ENCODE peak calls at places on chromosomes 5 and 9, in seven cellular contexts. One of them, this sample, is unnamed.

GRCh38 chr5:100004969-100005368 is 530.2 kb upstream of the FAM174A start:
- DNase-seq in neuronal stem cell: no peak
- DNase-seq in H1: no peak
- DNase-seq in IMR-90: no peak
- DNase-seq in H9: no peak
- DNase-seq in trophoblast cell: peak; percentile 24
- DNase-seq in mesenchymal stem cell: no peak
- DNase-seq in this sample: no peak

GRCh38 chr9:115674091-115674490 is 479.5 kb upstream of the PAPPA start:
- DNase-seq in trophoblast cell: no peak
- DNase-seq in neuronal stem cell: no peak
- DNase-seq in H9: no peak
- DNase-seq in IMR-90: no peak
- DNase-seq in mesenchymal stem cell: peak; percentile 64
- DNase-seq in H1: no peak
- DNase-seq in this sample: no peak

GRCh38 chr5:111813520-111813919 is 56.5 kb upstream of the NREP start:
- DNase-seq in neuronal stem cell: no peak
- DNase-seq in trophoblast cell: no peak
- DNase-seq in mesenchymal stem cell: no peak
- DNase-seq in H9: no peak
- DNase-seq in H1: no peak
- DNase-seq in IMR-90: no peak
- DNase-seq in this sample: no peak

GRCh38 chr9:129457325-129457779 is 163.5 kb downstream of the C9orf50 start:
- DNase-seq in IMR-90: no peak
- DNase-seq in neuronal stem cell: no peak
- DNase-seq in trophoblast cell: no peak
- DNase-seq in H1: no peak
- DNase-seq in mesenchymal stem cell: no peak
- DNase-seq in H9: no peak
- DNase-seq in this sample: no peak

GRCh38 chr9:92612816-92613215 is 57.1 kb downstream of the IPPK start:
- DNase-seq in mesenchymal stem cell: no peak
- DNase-seq in IMR-90: no peak
- DNase-seq in H1: no peak
- DNase-seq in trophoblast cell: no peak
- DNase-seq in H9: no peak
- DNase-seq in neuronal stem cell: no peak
- DNase-seq in this sample: no peak

GRCh38 chr9:116453785-116454184 is 233.3 kb upstream of the TRIM32 start:
- DNase-seq in H9: no peak
- DNase-seq in neuronal stem cell: no peak
- DNase-seq in trophoblast cell: no peak
- DNase-seq in IMR-90: no peak
- DNase-seq in H1: no peak
- DNase-seq in mesenchymal stem cell: no peak
- DNase-seq in this sample: no peak

GRCh38 chr9:90966475-90967150 is 165.0 kb downstream of the SYK start:
- DNase-seq in mesenchymal stem cell: peak; percentile 36
- DNase-seq in H9: no peak
- DNase-seq in trophoblast cell: no peak
- DNase-seq in IMR-90: peak; percentile 49
- DNase-seq in H1: no peak
- DNase-seq in neuronal stem cell: no peak
- DNase-seq in this sample: no peak

GRCh38 chr9:79224672-79225433 is 346.9 kb upstream of the TLE4 start:
- DNase-seq in neuronal stem cell: no peak
- DNase-seq in IMR-90: peak; percentile 96
- DNase-seq in H9: no peak
- DNase-seq in trophoblast cell: peak; percentile 68
- DNase-seq in mesenchymal stem cell: peak; percentile 88
- DNase-seq in H1: no peak
- DNase-seq in this sample: no peak

GRCh38 chr5:176935017-176935416 is 35.9 kb upstream of the HK3 start:
- DNase-seq in H9: no peak
- DNase-seq in IMR-90: no peak
- DNase-seq in H1: no peak
- DNase-seq in mesenchymal stem cell: no peak
- DNase-seq in trophoblast cell: no peak
- DNase-seq in neuronal stem cell: no peak
- DNase-seq in this sample: no peak

GRCh38 chr5:118366429-118366828 is 621.9 kb downstream of the DTWD2 start:
- DNase-seq in H9: no peak
- DNase-seq in H1: no peak
- DNase-seq in mesenchymal stem cell: no peak
- DNase-seq in neuronal stem cell: no peak
- DNase-seq in trophoblast cell: no peak
- DNase-seq in IMR-90: no peak
- DNase-seq in this sample: no peak

GRCh38 chr9:77980622-77981021 is 51.0 kb downstream of the GNAQ start:
- DNase-seq in neuronal stem cell: no peak
- DNase-seq in H1: no peak
- DNase-seq in trophoblast cell: no peak
- DNase-seq in IMR-90: peak; percentile 81
- DNase-seq in H9: no peak
- DNase-seq in mesenchymal stem cell: no peak
- DNase-seq in this sample: no peak

GRCh38 chr5:137209232-137209810 is 289.8 kb downstream of the SPOCK1 start:
- DNase-seq in mesenchymal stem cell: no peak
- DNase-seq in H9: no peak
- DNase-seq in H1: no peak
- DNase-seq in trophoblast cell: no peak
- DNase-seq in neuronal stem cell: no peak
- DNase-seq in IMR-90: no peak
- DNase-seq in this sample: no peak

GRCh38 chr5:170642776-170643436 is 139.1 kb downstream of the KCNIP1 start:
- DNase-seq in trophoblast cell: no peak
- DNase-seq in mesenchymal stem cell: no peak
- DNase-seq in H9: no peak
- DNase-seq in IMR-90: no peak
- DNase-seq in neuronal stem cell: no peak
- DNase-seq in H1: no peak
- DNase-seq in this sample: no peak

GRCh38 chr9:83623634-83623991 is 670 bp downstream of the IDNK start:
- DNase-seq in mesenchymal stem cell: no peak
- DNase-seq in trophoblast cell: no peak
- DNase-seq in neuronal stem cell: no peak
- DNase-seq in H1: no peak
- DNase-seq in H9: no peak
- DNase-seq in IMR-90: no peak
- DNase-seq in this sample: no peak

GRCh38 chr5:160470437-160471341 is 49.0 kb downstream of the PTTG1 start:
- DNase-seq in H9: no peak
- DNase-seq in trophoblast cell: no peak
- DNase-seq in IMR-90: peak; percentile 58
- DNase-seq in neuronal stem cell: no peak
- DNase-seq in mesenchymal stem cell: no peak
- DNase-seq in H1: no peak
- DNase-seq in this sample: no peak

GRCh38 chr5:154519375-154519774 is 41.3 kb upstream of the HAND1 start:
- DNase-seq in neuronal stem cell: no peak
- DNase-seq in H9: no peak
- DNase-seq in mesenchymal stem cell: peak; percentile 29
- DNase-seq in IMR-90: peak; percentile 31
- DNase-seq in H1: no peak
- DNase-seq in trophoblast cell: no peak
- DNase-seq in this sample: no peak

GRCh38 chr9:124284940-124285441 is 27.2 kb downstream of the NEK6 start:
- DNase-seq in H9: no peak
- DNase-seq in H1: no peak
- DNase-seq in mesenchymal stem cell: peak; percentile 69
- DNase-seq in neuronal stem cell: no peak
- DNase-seq in trophoblast cell: peak; percentile 97
- DNase-seq in IMR-90: peak; percentile 50
- DNase-seq in this sample: no peak

GRCh38 chr5:541888-542692 is 17.8 kb upstream of the SLC9A3 start:
- DNase-seq in mesenchymal stem cell: no peak
- DNase-seq in H9: no peak
- DNase-seq in trophoblast cell: no peak
- DNase-seq in H1: no peak
- DNase-seq in IMR-90: no peak
- DNase-seq in neuronal stem cell: no peak
- DNase-seq in this sample: no peak

GRCh38 chr5:125276121-125276520 is 529.7 kb upstream of the ZNF608 start:
- DNase-seq in IMR-90: no peak
- DNase-seq in H9: no peak
- DNase-seq in H1: no peak
- DNase-seq in mesenchymal stem cell: no peak
- DNase-seq in trophoblast cell: no peak
- DNase-seq in neuronal stem cell: no peak
- DNase-seq in this sample: no peak

GRCh38 chr5:27855491-27855890 is 817.1 kb upstream of the CDH9 start:
- DNase-seq in H1: no peak
- DNase-seq in neuronal stem cell: no peak
- DNase-seq in trophoblast cell: no peak
- DNase-seq in H9: no peak
- DNase-seq in IMR-90: no peak
- DNase-seq in mesenchymal stem cell: no peak
- DNase-seq in this sample: no peak

GRCh38 chr9:3848445-3849114 is 322.8 kb upstream of the RFX3 start:
- DNase-seq in H9: peak; percentile 80
- DNase-seq in H1: peak; percentile 78
- DNase-seq in neuronal stem cell: peak; percentile 68
- DNase-seq in IMR-90: peak; percentile 34
- DNase-seq in trophoblast cell: peak; percentile 11
- DNase-seq in mesenchymal stem cell: peak; percentile 35
- DNase-seq in this sample: peak; percentile 92

GRCh38 chr9:72363908-72364678 is 915 bp downstream of the ZFAND5 start:
- DNase-seq in H1: peak; percentile 46
- DNase-seq in mesenchymal stem cell: peak; percentile 66
- DNase-seq in H9: peak; percentile 33
- DNase-seq in trophoblast cell: no peak
- DNase-seq in neuronal stem cell: peak; percentile 40
- DNase-seq in IMR-90: peak; percentile 61
- DNase-seq in this sample: peak; percentile 59

GRCh38 chr9:72363226-72363625 is 1.8 kb downstream of the ZFAND5 start:
- DNase-seq in neuronal stem cell: no peak
- DNase-seq in H9: no peak
- DNase-seq in mesenchymal stem cell: peak; percentile 17
- DNase-seq in trophoblast cell: no peak
- DNase-seq in H1: no peak
- DNase-seq in IMR-90: no peak
- DNase-seq in this sample: no peak

GRCh38 chr9:72362680-72363139 is 2.3 kb downstream of the ZFAND5 start:
- DNase-seq in trophoblast cell: no peak
- DNase-seq in neuronal stem cell: no peak
- DNase-seq in IMR-90: peak; percentile 76
- DNase-seq in H1: no peak
- DNase-seq in mesenchymal stem cell: peak; percentile 90
- DNase-seq in H9: no peak
- DNase-seq in this sample: peak; percentile 66

GRCh38 chr9:72362118-72362531 is 2.9 kb downstream of the ZFAND5 start:
- DNase-seq in trophoblast cell: no peak
- DNase-seq in mesenchymal stem cell: peak; percentile 67
- DNase-seq in neuronal stem cell: no peak
- DNase-seq in IMR-90: peak; percentile 53
- DNase-seq in H9: no peak
- DNase-seq in H1: no peak
- DNase-seq in this sample: no peak

DNA sequence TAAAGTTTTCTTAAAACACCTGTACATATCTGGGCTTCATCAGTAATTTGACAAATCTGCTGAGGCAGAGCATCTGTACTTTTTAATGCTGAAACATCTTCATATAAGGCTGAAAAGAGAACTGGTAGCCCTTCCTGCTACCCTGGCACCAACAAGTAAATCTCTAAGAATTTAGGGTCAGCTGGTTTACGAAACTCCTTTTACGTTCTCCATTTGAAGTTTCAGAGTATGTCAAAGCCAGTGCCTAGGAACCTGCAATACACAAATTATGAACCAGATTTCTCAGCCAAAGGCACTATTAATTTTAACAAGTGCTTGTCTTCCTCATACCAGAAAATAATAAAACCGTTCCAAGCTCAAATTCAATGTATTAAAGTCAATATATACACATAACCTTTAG is 3.8 kb downstream of the ZFAND5 start:
- DNase-seq in IMR-90: no peak
- DNase-seq in H1: no peak
- DNase-seq in H9: no peak
- DNase-seq in mesenchymal stem cell: peak; percentile 30
- DNase-seq in trophoblast cell: no peak
- DNase-seq in neuronal stem cell: no peak
- DNase-seq in this sample: no peak
- H3K4me2 ChIP-seq in IMR-90: peak overlapping the region; percentile 89
- H3K4me2 ChIP-seq in H1: peak overlapping the region; percentile 79
- H3K4me2 ChIP-seq in H9: peak overlapping the region; percentile 25
- H3K4me2 ChIP-seq in mesenchymal stem cell: peak overlapping the region; percentile 49
- H3K4me2 ChIP-seq in trophoblast cell: peak overlapping the region; percentile 8
- H3K4me2 ChIP-seq in neuronal stem cell: no peak overlapping the region
- H3K4me2 ChIP-seq in this sample: no peak overlapping the region

DNA sequence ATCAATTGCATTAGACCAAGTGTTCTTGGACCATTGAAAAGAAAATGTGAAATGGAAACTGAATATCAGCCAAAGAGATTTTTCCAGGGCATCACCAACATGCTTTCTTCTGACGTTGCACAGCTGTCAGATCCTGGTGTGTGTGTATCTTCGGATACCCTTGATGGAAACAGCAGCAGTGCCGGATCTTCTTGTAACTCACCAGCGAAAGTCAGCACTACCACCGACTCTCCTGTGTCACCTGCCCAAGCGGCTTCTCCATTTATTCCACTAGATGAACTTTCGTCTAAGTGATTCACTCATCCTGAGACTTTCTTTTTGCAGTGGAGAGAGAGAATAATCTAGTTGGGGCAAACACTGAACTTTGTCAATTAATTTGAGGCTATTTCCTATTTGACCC is 75.7 kb downstream of the PIP5K1B start:
- DNase-seq in H1: no peak
- DNase-seq in trophoblast cell: no peak
- DNase-seq in IMR-90: peak; percentile 4
- DNase-seq in H9: no peak
- DNase-seq in mesenchymal stem cell: no peak
- DNase-seq in neuronal stem cell: no peak
- DNase-seq in this sample: no peak
- H3K4me1 ChIP-seq in H1: peaks cover 2% of the 10 kb centered on the region
- H3K4me1 ChIP-seq in trophoblast cell: peaks cover 2% of the 10 kb centered on the region
- H3K4me1 ChIP-seq in IMR-90: peaks cover 4% of the 10 kb centered on the region
- H3K4me1 ChIP-seq in H9: peaks cover 5% of the 10 kb centered on the region
- H3K4me1 ChIP-seq in mesenchymal stem cell: peaks cover 5% of the 10 kb centered on the region
- H3K4me1 ChIP-seq in neuronal stem cell: peaks cover 38% of the 10 kb centered on the region
- H3K4me1 ChIP-seq in this sample: no peaks in the 10 kb centered on the region

DNA sequence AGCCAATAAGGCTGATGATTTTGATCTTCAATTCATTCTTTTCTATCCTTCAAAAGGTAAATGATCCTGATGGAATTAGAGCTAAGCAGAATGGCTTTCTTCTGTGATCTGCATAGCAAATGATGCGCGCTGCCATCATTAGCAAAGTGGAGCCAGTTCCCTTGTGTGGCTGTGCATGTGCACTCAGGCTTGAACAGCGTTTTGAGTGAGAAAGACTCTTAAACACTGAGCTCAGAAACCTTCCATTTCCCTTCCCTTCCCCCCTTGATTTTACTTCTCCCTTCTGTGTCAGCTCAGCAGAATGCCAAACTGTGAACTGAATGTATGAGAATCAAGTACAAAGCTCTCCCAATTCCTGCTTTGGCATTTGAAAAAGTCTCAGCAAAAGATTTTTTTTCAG is 223.0 kb downstream of the CAAP1 start:
- DNase-seq in trophoblast cell: no peak
- DNase-seq in IMR-90: no peak
- DNase-seq in mesenchymal stem cell: no peak
- DNase-seq in H1: no peak
- DNase-seq in neuronal stem cell: peak; percentile 36
- DNase-seq in H9: no peak
- DNase-seq in this sample: no peak
- H2BK120ac ChIP-seq in trophoblast cell: no peak overlapping the region
- H2BK120ac ChIP-seq in IMR-90: no peak overlapping the region
- H2BK120ac ChIP-seq in mesenchymal stem cell: no peak overlapping the region
- H2BK120ac ChIP-seq in H1: no peak overlapping the region
- H2BK120ac ChIP-seq in neuronal stem cell: no peak overlapping the region
- H2BK120ac ChIP-seq in H9: no peak overlapping the region
- H2BK120ac ChIP-seq in this sample: no peak overlapping the region

GRCh38 chr5:136018814-136019777 is 9.7 kb upstream of the TGFBI start:
- DNase-seq in IMR-90: peak; percentile 99
- DNase-seq in H1: no peak
- DNase-seq in neuronal stem cell: no peak
- DNase-seq in mesenchymal stem cell: peak; percentile 96
- DNase-seq in trophoblast cell: no peak
- DNase-seq in H9: no peak
- DNase-seq in this sample: no peak
- H3K4me2 ChIP-seq in IMR-90: peak overlapping the region; percentile 58
- H3K4me2 ChIP-seq in H1: no peak overlapping the region
- H3K4me2 ChIP-seq in neuronal stem cell: no peak overlapping the region
- H3K4me2 ChIP-seq in mesenchymal stem cell: no peak overlapping the region
- H3K4me2 ChIP-seq in trophoblast cell: no peak overlapping the region
- H3K4me2 ChIP-seq in H9: no peak overlapping the region
- H3K4me2 ChIP-seq in this sample: no peak overlapping the region